ENCODE peak calls at places on chromosomes 2 and 18, in six cellular contexts. W is IMR-90, N is ovary, M is HCT116, S is adrenal gland, B is stomach. V is an unnamed sample.

GRCh38 chr2:64804651-64805050 is 150.9 kb upstream of the SERTAD2 start:
- DNase-seq in S (no peak), N (no peak), B (no peak), W (peak), M (no peak), V (no peak)

GRCh38 chr18:41922171-41922570 is 32.9 kb upstream of the PIK3C3 start:
- DNase-seq in M (no peak), B (no peak), W (no peak), S (no peak), N (no peak), V (no peak)

GRCh38 chr2:41994177-41994576 is 53.6 kb upstream of the PKDCC start:
- DNase-seq in S (no peak), M (no peak), N (no peak), W (peak), B (no peak), V (no peak)

GRCh38 chr2:200239216-200239615 is 67.3 kb upstream of the SPATS2L start:
- DNase-seq in B (no peak), M (no peak), N (no peak), W (no peak), S (no peak), V (no peak)

GRCh38 chr18:72206814-72207213 is 337.3 kb downstream of the CBLN2 start:
- DNase-seq in N (no peak), M (no peak), B (no peak), W (no peak), S (no peak), V (no peak)

GRCh38 chr2:160062283-160063005 is at the start of gene PLA2R1:
- DNase-seq in M (no peak), B (peak), S (peak), N (peak), W (peak), V (peak)

GRCh38 chr2:84901593-84902120 is 3.8 kb upstream of the TMSB10 start:
- DNase-seq in W (peak), S (no peak), N (no peak), M (no peak), B (no peak), V (no peak)

GRCh38 chr2:189305291-189305943 is 125.9 kb upstream of the COL5A2 start:
- DNase-seq in N (no peak), S (no peak), W (peak), M (no peak), B (no peak), V (no peak)

GRCh38 chr2:68901199-68901515 is 30.0 kb upstream of the BMP10 start:
- DNase-seq in M (no peak), N (no peak), S (no peak), B (no peak), W (peak), V (no peak)

GRCh38 chr18:40868110-40868858 is 1086.8 kb upstream of the PIK3C3 start:
- DNase-seq in N (no peak), W (peak), B (no peak), S (no peak), M (no peak), V (no peak)

GRCh38 chr18:40863801-40864200 is 1091.2 kb upstream of the PIK3C3 start:
- DNase-seq in S (no peak), M (no peak), N (no peak), W (no peak), B (no peak), V (no peak)

GRCh38 chr18:40866013-40866644 is 1088.9 kb upstream of the PIK3C3 start:
- DNase-seq in M (no peak), B (no peak), S (no peak), W (no peak), N (no peak), V (no peak)

GRCh38 chr18:40864846-40865245 is 1090.2 kb upstream of the PIK3C3 start:
- DNase-seq in W (no peak), M (no peak), B (no peak), S (no peak), N (no peak), V (no peak)

DNA sequence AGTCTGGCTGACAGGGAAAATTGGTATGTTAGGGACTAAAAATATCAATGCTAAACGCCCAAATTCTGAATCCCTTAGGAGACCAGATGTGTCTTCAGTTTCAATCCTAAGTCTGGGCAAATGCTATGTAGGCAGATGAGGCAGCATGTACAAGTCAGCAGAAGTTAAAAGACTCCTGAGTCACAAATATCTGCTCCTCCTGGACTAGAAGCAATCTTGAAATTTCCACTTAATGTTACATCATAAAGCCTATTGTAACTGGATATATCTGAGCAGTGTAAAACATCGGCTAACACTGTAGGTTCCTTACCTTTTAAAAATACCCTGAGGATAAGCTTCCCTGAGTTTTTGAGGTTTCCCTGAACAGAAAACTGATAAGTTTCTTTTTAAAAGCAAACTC is 1087.6 kb upstream of the PIK3C3 start:
- DNase-seq in M (no peak), S (no peak), B (no peak), W (peak), N (no peak), V (no peak)
- H3K27ac ChIP-seq in M (no peak), S (no peak), B (no peak), W (no peak), N (no peak), V (no peak)

GRCh38 chr2:1995584-1995983 is 251.3 kb upstream of the PXDN start:
- DNase-seq in N (no peak), M (no peak), S (no peak), B (no peak), W (no peak), V (no peak)
- TF ChIP-seq POLR2A in N (no peak), M (no peak), S (no peak), B (no peak), W (no peak), V (no peak)

DNA sequence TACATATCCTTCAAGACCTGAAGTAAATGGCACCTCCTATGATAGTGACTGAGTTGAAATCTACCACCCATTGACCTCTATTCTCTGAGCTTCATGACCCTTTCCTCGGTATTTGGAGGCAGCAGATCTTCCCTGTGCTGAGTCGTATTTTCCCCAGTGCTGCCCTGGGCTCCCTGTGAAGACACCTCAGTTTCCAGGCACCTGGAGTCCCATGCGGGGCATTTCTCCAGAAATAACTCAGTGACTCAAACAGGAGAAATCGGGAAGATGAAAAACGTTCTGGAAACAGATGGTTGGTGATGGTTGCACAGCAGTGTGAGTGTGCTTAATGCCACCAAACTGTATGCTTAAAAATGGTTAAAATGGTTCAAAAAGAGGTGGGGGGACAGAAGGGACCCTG is 18.0 kb downstream of the SMYD1 start:
- DNase-seq in W (no peak), S (no peak), B (no peak), N (no peak), M (no peak), V (no peak)
- H3K27ac ChIP-seq in W (no peak), S (no peak), B (no peak), N (no peak), M (no peak), V (no peak)

GRCh38 chr18:46173393-46174316 is 69.5 kb downstream of the HAUS1 start:
- DNase-seq in M (peak), W (peak), B (peak), S (peak), N (peak), V (peak)
- TF ChIP-seq POLR2A in M (peak), W (peak), B (peak), S (no peak), N (peak), V (no peak)

GRCh38 chr2:120894936-120895335 is 159.3 kb downstream of the GLI2 start:
- DNase-seq in B (no peak), M (no peak), W (no peak), S (no peak), N (no peak), V (no peak)

GRCh38 chr2:120893874-120894584 is 158.4 kb downstream of the GLI2 start:
- DNase-seq in S (no peak), W (no peak), N (no peak), M (no peak), B (no peak), V (no peak)

GRCh38 chr2:120890566-120891360 is 155.1 kb downstream of the GLI2 start:
- DNase-seq in B (no peak), S (no peak), W (no peak), M (no peak), N (no peak), V (no peak)

GRCh38 chr2:120892271-120892966 is 156.8 kb downstream of the GLI2 start:
- DNase-seq in N (no peak), W (no peak), B (no peak), M (no peak), S (no peak), V (no peak)

GRCh38 chr2:120892967-120893667 is 157.4 kb downstream of the GLI2 start:
- DNase-seq in W (peak), N (no peak), S (no peak), M (no peak), B (no peak), V (no peak)
- H3K27ac ChIP-seq in W (peak), N (no peak), S (no peak), M (no peak), B (no peak), V (peak)

V was measured in sigmoid colon.